ENCODE peak calls at places on chromosomes 13 and 19, in nine cellular contexts. T is NT2/D1; S is psoas muscle; V is suprapubic skin; W is body of pancreas; K is effector memory CD4-positive, alpha-beta T cell; Q is SJSA1; M is right cardiac atrium; Z is hepatocyte. X is an unnamed sample. For H3K4me1 and H3K27me3, the result is how much of the 10 kb centered on the place peaks cover.

GRCh38 chr13:74206855-74207254 is 72.7 kb upstream of the KLF12 start:
- DNase-seq in T (no peak), S (no peak), V (no peak), W (no peak), K (no peak), Q (no peak), M (no peak), Z (no peak), X (no peak)

GRCh38 chr13:63910406-63910957 is 2494.8 kb upstream of the PCDH20 start:
- DNase-seq in T (no peak), S (no peak), V (no peak), W (no peak), K (no peak), Q (no peak), M (no peak), Z (peak), X (no peak)

GRCh38 chr13:51303882-51304281 is 35.6 kb upstream of the SERPINE3 start:
- DNase-seq in T (no peak), S (no peak), V (no peak), W (no peak), K (no peak), Q (no peak), M (no peak), Z (no peak), X (no peak)

GRCh38 chr13:35179494-35179893 is 237.4 kb downstream of the NBEA start:
- DNase-seq in T (no peak), S (no peak), V (no peak), W (no peak), K (no peak), Q (no peak), M (no peak), Z (no peak), X (no peak)

GRCh38 chr13:32857689-32858088 is 158.5 kb upstream of the KL start:
- DNase-seq in T (no peak), S (no peak), V (no peak), W (no peak), K (no peak), Q (no peak), M (no peak), Z (no peak), X (no peak)

GRCh38 chr13:45055198-45055901 is 65.0 kb upstream of the GTF2F2 start:
- DNase-seq in T (no peak), S (no peak), V (no peak), W (no peak), K (no peak), Q (peak), M (no peak), Z (peak), X (no peak)

GRCh38 chr13:95133498-95133897 is 167.8 kb downstream of the ABCC4 start:
- DNase-seq in T (no peak), S (no peak), V (no peak), W (no peak), K (no peak), Q (no peak), M (no peak), Z (no peak), X (no peak)

GRCh38 chr13:20441879-20442278 is 83.8 kb downstream of the CRYL1 start:
- DNase-seq in T (peak), S (no peak), V (no peak), W (no peak), K (no peak), Q (no peak), M (no peak), Z (no peak), X (no peak)

GRCh38 chr19:14670408-14670807 is 4.2 kb downstream of the ADGRE3 start:
- DNase-seq in T (no peak), S (no peak), V (no peak), W (no peak), K (no peak), Q (no peak), M (no peak), Z (no peak), X (no peak)

GRCh38 chr19:30738047-30738446 is 365.9 kb downstream of the ZNF536 start:
- DNase-seq in T (no peak), S (no peak), V (no peak), W (no peak), K (no peak), Q (no peak), M (no peak), Z (no peak), X (no peak)

GRCh38 chr19:49954933-49955332 is 6.0 kb downstream of the SIGLEC11 start:
- DNase-seq in T (no peak), S (no peak), V (no peak), W (peak), K (no peak), Q (peak), M (no peak), Z (no peak), X (no peak)
- H3K4me3 ChIP-seq in T (no peak), S (no peak), V (no peak), W (no peak), K (no peak), Q (no peak), M (no peak), Z (no peak), X (no peak)

GRCh38 chr13:36418022-36418805 is 14.1 kb upstream of the CCNA1 start:
- DNase-seq in T (no peak), S (no peak), V (no peak), W (no peak), K (no peak), Q (no peak), M (no peak), Z (no peak), X (no peak)
- H3K4me1 ChIP-seq in T (under half), S (under half), V (under half), W (under half), K (under half), Q (under half), M (under half), Z (under half), X (under half)

GRCh38 chr19:55149078-55150003 is at the start of gene TNNT1:
- DNase-seq in T (no peak), S (peak), V (no peak), W (no peak), K (no peak), Q (no peak), M (peak), Z (peak), X (peak)
- H3K27me3 ChIP-seq in T (under half), S (under half), V (half or more), W (under half), K (under half), Q (under half), M (under half), Z (under half), X (under half)

GRCh38 chr19:37082307-37082706 is 4.1 kb downstream of the ZNF420 start:
- DNase-seq in T (no peak), S (no peak), V (no peak), W (no peak), K (no peak), Q (no peak), M (no peak), Z (no peak), X (no peak)
- H3K4me3 ChIP-seq in T (no peak), S (no peak), V (no peak), W (no peak), K (no peak), Q (no peak), M (no peak), Z (no peak), X (no peak)

GRCh38 chr13:77326905-77327604 is at the start of gene MYCBP2:
- DNase-seq in T (peak), S (peak), V (peak), W (peak), K (peak), Q (peak), M (peak), Z (peak), X (peak)

GRCh38 chr13:77319536-77319935 is 7.4 kb downstream of the MYCBP2 start:
- DNase-seq in T (no peak), S (no peak), V (no peak), W (no peak), K (no peak), Q (no peak), M (no peak), Z (no peak), X (no peak)

GRCh38 chr13:77328819-77329132 is 1.9 kb upstream of the MYCBP2 start:
- DNase-seq in T (no peak), S (no peak), V (no peak), W (no peak), K (no peak), Q (no peak), M (no peak), Z (no peak), X (no peak)

GRCh38 chr13:77325371-77325941 is 1.4 kb downstream of the MYCBP2 start:
- DNase-seq in T (no peak), S (no peak), V (no peak), W (no peak), K (no peak), Q (peak), M (no peak), Z (no peak), X (no peak)

GRCh38 chr13:77323858-77324257 is 3.0 kb downstream of the MYCBP2 start:
- DNase-seq in T (no peak), S (no peak), V (no peak), W (no peak), K (no peak), Q (no peak), M (no peak), Z (no peak), X (no peak)
- H3K4me1 ChIP-seq in T (under half), S (half or more), V (half or more), W (half or more), K (under half), Q (under half), M (under half), Z (under half), X (under half)

DNA sequence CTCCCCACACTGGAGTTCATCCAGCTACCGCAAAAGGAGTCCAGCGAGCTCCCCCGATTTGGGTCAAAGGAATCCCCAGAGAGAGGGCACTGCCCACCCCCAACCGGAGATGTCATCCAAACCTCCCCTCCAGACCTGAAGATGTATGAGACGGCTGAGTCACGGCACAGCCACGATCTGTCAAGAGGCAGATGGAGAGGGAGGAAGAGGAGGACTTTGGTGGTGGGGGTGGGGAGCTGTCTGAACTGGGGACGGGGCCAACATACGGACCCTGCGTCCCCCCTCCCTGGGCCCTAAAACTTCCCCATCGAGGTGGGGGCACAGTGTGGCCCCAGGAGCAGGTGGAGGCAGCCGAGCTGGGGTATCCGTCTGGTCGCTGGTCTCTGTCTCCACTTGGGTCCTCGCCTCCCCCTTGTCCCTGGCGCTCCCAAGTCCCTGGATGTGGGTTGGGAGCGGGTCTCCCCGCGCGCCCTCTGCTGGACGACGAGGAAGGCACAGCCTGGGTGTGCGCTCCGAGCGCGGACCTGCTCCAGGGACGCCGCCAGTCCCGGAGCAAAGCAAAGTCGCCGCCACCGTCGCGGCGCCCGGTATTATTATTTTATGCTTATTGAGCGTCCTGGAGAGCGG is 3.8 kb downstream of the PDE4A start:
- DNase-seq in T (no peak), S (peak), V (peak), W (peak), K (peak), Q (peak), M (peak), Z (peak), X (peak)
- H3K27me3 ChIP-seq in T (half or more), S (under half), V (half or more), W (under half), K (under half), Q (under half), M (under half), Z (half or more), X (under half)

GRCh38 chr19:39398297-39398864 is 7.2 kb downstream of the MED29 start:
- DNase-seq in T (no peak), S (peak), V (peak), W (no peak), K (peak), Q (no peak), M (peak), Z (peak), X (peak)
- H3K4me3 ChIP-seq in T (no peak), S (no peak), V (peak), W (no peak), K (no peak), Q (no peak), M (no peak), Z (no peak), X (peak)

GRCh38 chr19:18483119-18483518 is 38.8 kb downstream of the ELL start:
- DNase-seq in T (no peak), S (no peak), V (no peak), W (no peak), K (no peak), Q (no peak), M (no peak), Z (no peak), X (no peak)
- H3K4me1 ChIP-seq in T (under half), S (half or more), V (half or more), W (half or more), K (half or more), Q (half or more), M (under half), Z (under half), X (half or more)

GRCh38 chr19:7855426-7856276 is 18.5 kb downstream of the PRR36 start:
- DNase-seq in T (no peak), S (no peak), V (no peak), W (no peak), K (no peak), Q (no peak), M (peak), Z (no peak), X (no peak)

GRCh38 chr19:7857727-7858701 is 16.2 kb downstream of the PRR36 start:
- DNase-seq in T (peak), S (no peak), V (no peak), W (no peak), K (no peak), Q (no peak), M (peak), Z (peak), X (no peak)

GRCh38 chr19:7853760-7854107 is 20.5 kb downstream of the PRR36 start:
- DNase-seq in T (no peak), S (no peak), V (no peak), W (no peak), K (no peak), Q (no peak), M (no peak), Z (peak), X (no peak)

GRCh38 chr19:7856679-7857663 is 17.2 kb downstream of the PRR36 start:
- DNase-seq in T (no peak), S (no peak), V (no peak), W (peak), K (no peak), Q (no peak), M (peak), Z (no peak), X (no peak)

GRCh38 chr19:7856277-7856581 is 18.0 kb downstream of the PRR36 start:
- DNase-seq in T (no peak), S (no peak), V (no peak), W (no peak), K (no peak), Q (no peak), M (no peak), Z (no peak), X (no peak)
- H3K27me3 ChIP-seq in T (under half), S (under half), V (under half), W (under half), K (under half), Q (under half), M (under half), Z (under half), X (under half)

GRCh38 chr13:57633950-57634828 is 2.6 kb downstream of the PCDH17 start:
- DNase-seq in T (no peak), S (no peak), V (peak), W (peak), K (no peak), Q (no peak), M (peak), Z (peak), X (peak)
- H3K4me3 ChIP-seq in T (no peak), S (peak), V (peak), W (no peak), K (no peak), Q (no peak), M (peak), Z (peak), X (peak)

X was measured in upper lobe of right lung.